ENCODE peak calls at places on chromosomes 6 and 20, in seven cellular contexts. One of them, this sample, is unnamed.

GRCh38 chr6:113458368-113459010 is 398.7 kb upstream of the MARCKS start:
- DNase-seq in A549: no peak
- DNase-seq in GM12878: no peak
- DNase-seq in IMR-90: peak; percentile 45
- DNase-seq in HepG2: no peak
- DNase-seq in K562: no peak
- DNase-seq in HCT116: no peak
- DNase-seq in this sample: no peak

GRCh38 chr6:16982827-16983226 is 119.0 kb upstream of the STMND1 start:
- DNase-seq in A549: no peak
- DNase-seq in GM12878: peak; percentile 27
- DNase-seq in IMR-90: peak; percentile 99
- DNase-seq in HepG2: no peak
- DNase-seq in K562: no peak
- DNase-seq in HCT116: no peak
- DNase-seq in this sample: no peak

GRCh38 chr20:50560867-50561266 is 50.7 kb downstream of the PTPN1 start:
- DNase-seq in A549: no peak
- DNase-seq in GM12878: no peak
- DNase-seq in IMR-90: no peak
- DNase-seq in HepG2: no peak
- DNase-seq in K562: no peak
- DNase-seq in HCT116: no peak
- DNase-seq in this sample: no peak

GRCh38 chr20:5315807-5316187 is 957 bp downstream of the PROKR2 start:
- DNase-seq in A549: no peak
- DNase-seq in GM12878: no peak
- DNase-seq in IMR-90: no peak
- DNase-seq in HepG2: no peak
- DNase-seq in K562: no peak
- DNase-seq in HCT116: no peak
- DNase-seq in this sample: no peak

GRCh38 chr6:85015396-85015990 is 251.1 kb upstream of the TBX18 start:
- DNase-seq in A549: peak; percentile 79
- DNase-seq in GM12878: no peak
- DNase-seq in IMR-90: peak; percentile 42
- DNase-seq in HepG2: peak; percentile 26
- DNase-seq in K562: peak; percentile 45
- DNase-seq in HCT116: peak; percentile 63
- DNase-seq in this sample: peak; percentile 57

GRCh38 chr20:50508171-50508761 is 1.9 kb upstream of the PTPN1 start:
- DNase-seq in A549: no peak
- DNase-seq in GM12878: no peak
- DNase-seq in IMR-90: no peak
- DNase-seq in HepG2: peak; percentile 62
- DNase-seq in K562: no peak
- DNase-seq in HCT116: no peak
- DNase-seq in this sample: no peak

GRCh38 chr6:112016335-112016734 is 37.6 kb upstream of the CCN6 start:
- DNase-seq in A549: no peak
- DNase-seq in GM12878: no peak
- DNase-seq in IMR-90: peak; percentile 40
- DNase-seq in HepG2: no peak
- DNase-seq in K562: no peak
- DNase-seq in HCT116: no peak
- DNase-seq in this sample: no peak

GRCh38 chr6:134449781-134450180 is 131.9 kb upstream of the SGK1 start:
- DNase-seq in A549: no peak
- DNase-seq in GM12878: no peak
- DNase-seq in IMR-90: peak; percentile 69
- DNase-seq in HepG2: no peak
- DNase-seq in K562: no peak
- DNase-seq in HCT116: no peak
- DNase-seq in this sample: no peak

GRCh38 chr20:5078399-5078958 is 41.3 kb downstream of the PCNA start:
- DNase-seq in A549: peak; percentile 70
- DNase-seq in GM12878: peak; percentile 98
- DNase-seq in IMR-90: peak; percentile 66
- DNase-seq in HepG2: peak; percentile 60
- DNase-seq in K562: peak; percentile 43
- DNase-seq in HCT116: no peak
- DNase-seq in this sample: no peak

GRCh38 chr20:50226093-50226974 is 35.7 kb downstream of the CEBPB start:
- DNase-seq in A549: no peak
- DNase-seq in GM12878: no peak
- DNase-seq in IMR-90: peak; percentile 68
- DNase-seq in HepG2: no peak
- DNase-seq in K562: peak; percentile 42
- DNase-seq in HCT116: no peak
- DNase-seq in this sample: no peak

GRCh38 chr6:156617376-156617775 is 159.8 kb upstream of the ARID1B start:
- DNase-seq in A549: peak; percentile 9
- DNase-seq in GM12878: no peak
- DNase-seq in IMR-90: no peak
- DNase-seq in HepG2: peak; percentile 81
- DNase-seq in K562: peak; percentile 39
- DNase-seq in HCT116: no peak
- DNase-seq in this sample: no peak

GRCh38 chr20:45940053-45940452 is 5.6 kb downstream of the PCIF1 start:
- DNase-seq in A549: no peak
- DNase-seq in GM12878: no peak
- DNase-seq in IMR-90: no peak
- DNase-seq in HepG2: no peak
- DNase-seq in K562: no peak
- DNase-seq in HCT116: no peak
- DNase-seq in this sample: no peak

GRCh38 chr6:56387621-56388413 is 140.4 kb upstream of the COL21A1 start:
- DNase-seq in A549: no peak
- DNase-seq in GM12878: no peak
- DNase-seq in IMR-90: no peak
- DNase-seq in HepG2: peak; percentile 84
- DNase-seq in K562: no peak
- DNase-seq in HCT116: no peak
- DNase-seq in this sample: no peak

GRCh38 chr20:63106765-63107448 is 100.1 kb upstream of the BHLHE23 start:
- DNase-seq in A549: no peak
- DNase-seq in GM12878: no peak
- DNase-seq in IMR-90: no peak
- DNase-seq in HepG2: no peak
- DNase-seq in K562: no peak
- DNase-seq in HCT116: no peak
- DNase-seq in this sample: no peak

GRCh38 chr6:160667854-160668481 is 3.9 kb upstream of the LPA start:
- DNase-seq in A549: peak; percentile 53
- DNase-seq in GM12878: peak; percentile 1
- DNase-seq in IMR-90: no peak
- DNase-seq in HepG2: peak; percentile 50
- DNase-seq in K562: peak; percentile 72
- DNase-seq in HCT116: peak; percentile 35
- DNase-seq in this sample: peak; percentile 75

GRCh38 chr6:168885196-168885595 is 368.4 kb downstream of the THBS2 start:
- DNase-seq in A549: no peak
- DNase-seq in GM12878: no peak
- DNase-seq in IMR-90: no peak
- DNase-seq in HepG2: no peak
- DNase-seq in K562: no peak
- DNase-seq in HCT116: no peak
- DNase-seq in this sample: no peak

GRCh38 chr6:168885741-168886140 is 367.9 kb downstream of the THBS2 start:
- DNase-seq in A549: no peak
- DNase-seq in GM12878: no peak
- DNase-seq in IMR-90: no peak
- DNase-seq in HepG2: no peak
- DNase-seq in K562: no peak
- DNase-seq in HCT116: no peak
- DNase-seq in this sample: no peak

GRCh38 chr6:168886964-168887363 is 366.7 kb downstream of the THBS2 start:
- DNase-seq in A549: no peak
- DNase-seq in GM12878: no peak
- DNase-seq in IMR-90: no peak
- DNase-seq in HepG2: no peak
- DNase-seq in K562: no peak
- DNase-seq in HCT116: no peak
- DNase-seq in this sample: no peak

GRCh38 chr6:168887621-168888020 is 366.0 kb downstream of the THBS2 start:
- DNase-seq in A549: no peak
- DNase-seq in GM12878: no peak
- DNase-seq in IMR-90: no peak
- DNase-seq in HepG2: no peak
- DNase-seq in K562: no peak
- DNase-seq in HCT116: no peak
- DNase-seq in this sample: no peak

GRCh38 chr6:168886306-168886854 is 367.3 kb downstream of the THBS2 start:
- DNase-seq in A549: no peak
- DNase-seq in GM12878: no peak
- DNase-seq in IMR-90: no peak
- DNase-seq in HepG2: no peak
- DNase-seq in K562: no peak
- DNase-seq in HCT116: no peak
- DNase-seq in this sample: no peak
- TF ChIP-seq RAD21 in A549: no peak
- TF ChIP-seq RAD21 in GM12878: no peak
- TF ChIP-seq RAD21 in IMR-90: no peak
- TF ChIP-seq RAD21 in HepG2: no peak
- TF ChIP-seq RAD21 in K562: no peak
- TF ChIP-seq RAD21 in HCT116: no peak
- TF ChIP-seq RAD21 in this sample: no peak

GRCh38 chr6:142051404-142051803 is 81.3 kb upstream of the GJE1 start:
- DNase-seq in A549: no peak
- DNase-seq in GM12878: no peak
- DNase-seq in IMR-90: no peak
- DNase-seq in HepG2: no peak
- DNase-seq in K562: no peak
- DNase-seq in HCT116: no peak
- DNase-seq in this sample: no peak

GRCh38 chr6:142058216-142058925 is 74.4 kb upstream of the GJE1 start:
- DNase-seq in A549: no peak
- DNase-seq in GM12878: no peak
- DNase-seq in IMR-90: no peak
- DNase-seq in HepG2: no peak
- DNase-seq in K562: no peak
- DNase-seq in HCT116: no peak
- DNase-seq in this sample: no peak

DNA sequence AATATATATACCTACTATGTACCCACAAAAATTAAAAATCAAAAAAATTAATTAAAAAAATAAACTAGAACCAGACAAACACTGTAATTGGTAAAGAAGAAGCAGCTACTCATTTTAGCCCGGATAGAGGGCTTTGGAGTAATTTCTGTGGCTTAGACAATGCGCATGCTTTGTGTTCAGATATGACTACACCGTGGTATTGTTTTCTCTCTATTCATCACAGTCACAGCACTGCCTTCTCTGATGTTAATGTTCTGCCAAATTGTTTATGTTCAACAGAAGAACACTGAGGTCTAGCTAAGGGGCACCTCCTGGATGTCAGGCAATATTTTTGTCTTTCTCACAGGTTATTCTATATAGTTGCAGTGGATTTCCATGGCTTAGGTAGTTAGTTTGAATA is 77.5 kb upstream of the GJE1 start:
- DNase-seq in A549: no peak
- DNase-seq in GM12878: no peak
- DNase-seq in IMR-90: no peak
- DNase-seq in HepG2: no peak
- DNase-seq in K562: no peak
- DNase-seq in HCT116: no peak
- DNase-seq in this sample: no peak
- TF ChIP-seq RAD21 in A549: no peak
- TF ChIP-seq RAD21 in GM12878: no peak
- TF ChIP-seq RAD21 in IMR-90: no peak
- TF ChIP-seq RAD21 in HepG2: no peak
- TF ChIP-seq RAD21 in K562: no peak
- TF ChIP-seq RAD21 in HCT116: no peak
- TF ChIP-seq RAD21 in this sample: no peak

GRCh38 chr6:14550410-14550809 is 432.8 kb downstream of the CD83 start:
- DNase-seq in A549: no peak
- DNase-seq in GM12878: no peak
- DNase-seq in IMR-90: no peak
- DNase-seq in HepG2: no peak
- DNase-seq in K562: no peak
- DNase-seq in HCT116: no peak
- DNase-seq in this sample: no peak

GRCh38 chr6:14555804-14556203 is 438.2 kb downstream of the CD83 start:
- DNase-seq in A549: no peak
- DNase-seq in GM12878: no peak
- DNase-seq in IMR-90: no peak
- DNase-seq in HepG2: no peak
- DNase-seq in K562: no peak
- DNase-seq in HCT116: no peak
- DNase-seq in this sample: no peak

GRCh38 chr6:14552891-14553290 is 435.3 kb downstream of the CD83 start:
- DNase-seq in A549: no peak
- DNase-seq in GM12878: no peak
- DNase-seq in IMR-90: no peak
- DNase-seq in HepG2: no peak
- DNase-seq in K562: no peak
- DNase-seq in HCT116: no peak
- DNase-seq in this sample: no peak

GRCh38 chr6:14550817-14551216 is 433.2 kb downstream of the CD83 start:
- DNase-seq in A549: no peak
- DNase-seq in GM12878: no peak
- DNase-seq in IMR-90: peak; percentile 17
- DNase-seq in HepG2: no peak
- DNase-seq in K562: no peak
- DNase-seq in HCT116: no peak
- DNase-seq in this sample: no peak

DNA sequence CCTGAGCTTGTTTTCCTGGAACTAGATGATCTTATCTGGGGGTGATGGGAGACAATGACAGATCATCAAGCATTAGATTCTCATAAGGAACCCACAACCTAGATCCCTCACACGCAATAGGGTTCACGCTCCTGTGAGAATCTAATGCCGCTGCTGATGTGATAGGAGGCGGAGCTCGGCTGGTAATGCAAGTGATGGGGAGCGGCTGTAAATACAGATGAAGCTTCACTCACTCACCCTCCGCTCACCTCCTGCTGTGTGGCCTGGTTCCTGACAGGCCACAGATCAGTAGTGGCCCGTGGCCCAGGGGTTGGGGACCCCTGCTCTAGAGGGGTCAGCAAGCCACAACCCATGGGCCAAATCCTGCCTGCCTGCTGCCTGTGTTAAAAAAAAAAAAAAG is 435.9 kb downstream of the CD83 start:
- DNase-seq in A549: no peak
- DNase-seq in GM12878: no peak
- DNase-seq in IMR-90: no peak
- DNase-seq in HepG2: no peak
- DNase-seq in K562: no peak
- DNase-seq in HCT116: no peak
- DNase-seq in this sample: no peak
- TF ChIP-seq RAD21 in A549: no peak
- TF ChIP-seq RAD21 in GM12878: no peak
- TF ChIP-seq RAD21 in IMR-90: no peak
- TF ChIP-seq RAD21 in HepG2: no peak
- TF ChIP-seq RAD21 in K562: no peak
- TF ChIP-seq RAD21 in HCT116: no peak
- TF ChIP-seq RAD21 in this sample: no peak

DNA sequence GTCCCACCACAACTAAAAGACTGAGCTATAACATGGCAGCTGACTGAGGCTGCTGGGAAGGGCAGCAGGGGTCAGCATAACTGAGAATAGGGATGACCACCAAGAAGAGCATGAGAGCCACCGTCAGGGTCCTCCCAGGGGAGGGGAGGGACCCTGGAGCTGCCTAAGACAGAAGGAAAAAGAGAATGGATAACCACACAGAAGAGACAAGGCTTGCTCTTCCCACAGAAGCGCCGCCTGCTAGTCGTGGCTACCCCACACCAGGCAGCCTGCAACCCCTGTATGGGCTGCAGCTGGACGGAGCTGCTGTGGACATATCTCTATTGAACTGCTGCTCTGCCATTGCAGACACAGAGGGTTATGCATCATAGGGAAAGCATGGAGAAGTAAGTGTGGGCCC is 132.0 kb upstream of the CHD6 start:
- DNase-seq in A549: no peak
- DNase-seq in GM12878: no peak
- DNase-seq in IMR-90: no peak
- DNase-seq in HepG2: no peak
- DNase-seq in K562: no peak
- DNase-seq in HCT116: no peak
- DNase-seq in this sample: no peak
- TF ChIP-seq RAD21 in A549: no peak
- TF ChIP-seq RAD21 in GM12878: no peak
- TF ChIP-seq RAD21 in IMR-90: no peak
- TF ChIP-seq RAD21 in HepG2: no peak
- TF ChIP-seq RAD21 in K562: no peak
- TF ChIP-seq RAD21 in HCT116: no peak
- TF ChIP-seq RAD21 in this sample: no peak

This sample was measured in H1.